ENCODE peak calls at places on chromosomes 6 and 20, in six cellular contexts. J is brain microvascular endothelial cell, Q is choroid plexus epithelial cell, W is sigmoid colon, E is stomach, D is GM23248. K is an unnamed sample.

GRCh38 chr20:527571-527886 is 16.1 kb downstream of the CSNK2A1 start:
- DNase-seq in E (no peak), Q (no peak), W (no peak), D (no peak), J (no peak), K (no peak)

GRCh38 chr6:163900570-163900969 is 486.1 kb downstream of the QKI start:
- DNase-seq in E (no peak), W (no peak), D (no peak), Q (peak), J (peak), K (peak)

GRCh38 chr6:87968435-87969278 is 79.0 kb upstream of the SPACA1 start:
- DNase-seq in J (peak), D (peak), E (peak), W (no peak), Q (peak), K (no peak)

GRCh38 chr6:1609662-1610496 is at the start of gene FOXC1:
- DNase-seq in E (peak), J (peak), W (peak), Q (peak), D (peak), K (peak)

GRCh38 chr20:38973546-38974120 is 11.5 kb downstream of the DHX35 start:
- DNase-seq in W (peak), E (peak), J (peak), D (peak), Q (peak), K (peak)

GRCh38 chr6:95578106-95578410 is 723 bp downstream of the MANEA start:
- DNase-seq in E (no peak), Q (no peak), J (no peak), D (no peak), W (no peak), K (peak)

GRCh38 chr6:72850469-72850868 is 228.6 kb downstream of the KCNQ5 start:
- DNase-seq in W (no peak), E (no peak), D (no peak), J (no peak), Q (no peak), K (no peak)

GRCh38 chr6:89934685-89935366 is 40.6 kb downstream of the GJA10 start:
- DNase-seq in E (no peak), D (no peak), Q (no peak), J (no peak), W (no peak), K (no peak)

GRCh38 chr20:62929051-62929538 is 2.8 kb upstream of the DIDO1 start:
- DNase-seq in J (peak), Q (peak), W (peak), E (peak), D (peak), K (peak)

GRCh38 chr6:139240161-139241010 is 51.4 kb downstream of the TXLNB start:
- DNase-seq in Q (peak), E (peak), D (peak), J (peak), W (no peak), K (peak)

GRCh38 chr6:155219858-155220301 is 43.9 kb upstream of the CLDN20 start:
- DNase-seq in D (no peak), Q (no peak), W (no peak), E (no peak), J (no peak), K (no peak)

GRCh38 chr6:51015394-51015793 is 196.7 kb downstream of the TFAP2B start:
- DNase-seq in W (no peak), E (no peak), J (no peak), Q (no peak), D (no peak), K (no peak)

GRCh38 chr20:33679758-33680485 is 5.7 kb upstream of the NECAB3 start:
- DNase-seq in Q (no peak), J (no peak), W (no peak), E (no peak), D (no peak), K (no peak)

GRCh38 chr20:49993301-49993751 is 10.5 kb downstream of the SNAI1 start:
- DNase-seq in J (no peak), D (no peak), E (no peak), Q (no peak), W (no peak), K (no peak)

GRCh38 chr20:48601798-48602197 is 226.0 kb downstream of the PREX1 start:
- DNase-seq in D (no peak), W (peak), J (no peak), Q (no peak), E (no peak), K (no peak)

GRCh38 chr6:1906625-1907024 is 296.9 kb downstream of the FOXC1 start:
- DNase-seq in E (no peak), W (no peak), D (no peak), J (no peak), Q (no peak), K (no peak)

GRCh38 chr6:142802124-142802523 is 142.9 kb downstream of the HIVEP2 start:
- DNase-seq in E (no peak), Q (peak), J (peak), W (no peak), D (peak), K (peak)

GRCh38 chr20:35601021-35601973 is 14.3 kb upstream of the SPAG4 start:
- DNase-seq in J (peak), E (peak), Q (peak), W (peak), D (peak), K (peak)

GRCh38 chr6:30357678-30358339 is 12.9 kb downstream of the RPP21 start:
- DNase-seq in D (peak), Q (peak), J (peak), E (peak), W (peak), K (peak)

GRCh38 chr6:170344631-170345576 is 38.3 kb downstream of the FAM120B start:
- DNase-seq in W (no peak), E (no peak), Q (peak), D (peak), J (peak), K (peak)

GRCh38 chr20:64079273-64080012 is at the start of gene RGS19:
- DNase-seq in D (peak), W (peak), E (peak), J (no peak), Q (peak), K (peak)

GRCh38 chr6:76250666-76251065 is 178.2 kb upstream of the IMPG1 start:
- DNase-seq in D (no peak), Q (no peak), W (no peak), J (no peak), E (no peak), K (no peak)

GRCh38 chr6:160028487-160029275 is 59.8 kb downstream of the IGF2R start:
- DNase-seq in J (no peak), Q (no peak), D (no peak), W (no peak), E (no peak), K (no peak)

GRCh38 chr20:19544684-19545083 is 213.4 kb upstream of the RIN2 start:
- DNase-seq in J (no peak), Q (no peak), E (no peak), W (no peak), D (no peak), K (no peak)

GRCh38 chr20:59988141-59988540 is 29.9 kb downstream of the CDH26 start:
- DNase-seq in J (peak), W (no peak), E (peak), D (peak), Q (no peak), K (peak)

GRCh38 chr20:54573838-54574237 is 98.4 kb downstream of the DOK5 start:
- DNase-seq in W (no peak), Q (no peak), E (no peak), J (no peak), D (no peak), K (no peak)

GRCh38 chr20:8589956-8590355 is 457.9 kb downstream of the PLCB1 start:
- DNase-seq in W (no peak), Q (no peak), E (no peak), J (peak), D (no peak), K (peak)

GRCh38 chr6:31378062-31378720 is 21.2 kb upstream of the HLA-B start:
- DNase-seq in D (no peak), Q (no peak), J (no peak), W (no peak), E (no peak), K (no peak)

GRCh38 chr20:44967207-44967807 is 995 bp downstream of the STK4 start:
- DNase-seq in J (no peak), Q (peak), E (no peak), W (no peak), D (peak), K (no peak)

GRCh38 chr6:75747371-75747984 is 1.6 kb upstream of the MYO6 start:
- DNase-seq in Q (no peak), W (no peak), D (no peak), E (peak), J (no peak), K (no peak)

GRCh38 chr6:100693249-100693927 is 187.7 kb downstream of the ASCC3 start:
- DNase-seq in Q (no peak), W (no peak), J (no peak), E (no peak), D (no peak), K (no peak)

GRCh38 chr6:79038061-79038460 is 40.0 kb downstream of the PHIP start:
- DNase-seq in E (no peak), Q (no peak), W (no peak), J (no peak), D (no peak), K (peak)

K was measured in IMR-90.